ENCODE peak calls at places on chromosomes 2 and 18, in five cellular contexts. S is hepatocyte; A is K562; J is brain microvascular endothelial cell; I is activated CD8-positive, alpha-beta T cell treated with anti-CD3 and anti-CD28 coated beads for 36 hours. E is an unnamed sample.

GRCh38 chr2:230797515-230798495 is 66.9 kb upstream of the ITM2C start:
- DNase-seq in S (no peak), A (peak), J (peak), I (peak), E (peak)

GRCh38 chr2:128307595-128307994 is 11.1 kb downstream of the HS6ST1 start:
- DNase-seq in S (no peak), A (no peak), J (no peak), I (no peak), E (no peak)

GRCh38 chr2:54767921-54768320 is 44.5 kb downstream of the EML6 start:
- DNase-seq in S (no peak), A (no peak), J (peak), I (no peak), E (peak)

GRCh38 chr18:12074734-12075133 is 18.9 kb upstream of the ANKRD62 start:
- DNase-seq in S (no peak), A (peak), J (peak), I (no peak), E (no peak)

GRCh38 chr2:234447189-234447588 is 49.7 kb downstream of the ARL4C start:
- DNase-seq in S (no peak), A (no peak), J (no peak), I (no peak), E (no peak)

GRCh38 chr2:88690591-88691338 is 708 bp upstream of the RPIA start:
- DNase-seq in S (peak), A (peak), J (no peak), I (peak), E (peak)

GRCh38 chr2:236644502-236644911 is 74.9 kb downstream of the ACKR3 start:
- DNase-seq in S (no peak), A (no peak), J (no peak), I (peak), E (no peak)

GRCh38 chr18:43780782-43781340 is 503.6 kb upstream of the SYT4 start:
- DNase-seq in S (peak), A (no peak), J (peak), I (no peak), E (no peak)

GRCh38 chr18:42339324-42339723 is 384.3 kb downstream of the PIK3C3 start:
- DNase-seq in S (peak), A (no peak), J (no peak), I (no peak), E (no peak)

GRCh38 chr18:49052891-49053644 is 102.3 kb upstream of the SMAD7 start:
- DNase-seq in S (no peak), A (no peak), J (peak), I (peak), E (no peak)

GRCh38 chr2:101380376-101380775 is 6.9 kb downstream of the CREG2 start:
- DNase-seq in S (no peak), A (no peak), J (peak), I (no peak), E (no peak)

GRCh38 chr2:119760876-119761275 is 1.2 kb downstream of the PTPN4 start:
- DNase-seq in S (peak), A (peak), J (no peak), I (no peak), E (peak)

GRCh38 chr2:142973822-142974207 is 96.4 kb downstream of the KYNU start:
- DNase-seq in S (no peak), A (no peak), J (no peak), I (no peak), E (no peak)

DNA sequence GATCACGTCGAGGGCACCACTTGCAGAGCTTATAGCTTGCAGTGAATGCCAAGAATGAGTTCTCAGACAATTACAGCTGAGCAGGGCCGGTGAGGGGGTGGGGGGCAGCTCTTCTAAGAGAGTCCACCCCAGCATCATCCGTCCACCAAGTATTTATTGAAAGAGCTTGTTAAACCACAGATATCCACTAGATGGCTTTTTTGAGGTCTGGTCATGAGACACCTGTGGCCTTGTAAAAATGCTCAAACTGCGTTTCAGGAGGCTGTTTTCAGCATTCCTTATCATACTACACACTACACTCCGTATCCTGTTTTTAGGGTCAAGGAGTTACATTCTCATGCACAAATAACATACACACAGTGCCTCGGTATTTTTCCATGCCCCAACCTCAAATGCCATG is 51.5 kb downstream of the DNAJC10 start:
- DNase-seq in S (peak), A (peak), J (peak), I (no peak), E (peak)
- TF ChIP-seq CTCF in S (peak), A (peak), J (peak), I (peak), E (peak)

DNA sequence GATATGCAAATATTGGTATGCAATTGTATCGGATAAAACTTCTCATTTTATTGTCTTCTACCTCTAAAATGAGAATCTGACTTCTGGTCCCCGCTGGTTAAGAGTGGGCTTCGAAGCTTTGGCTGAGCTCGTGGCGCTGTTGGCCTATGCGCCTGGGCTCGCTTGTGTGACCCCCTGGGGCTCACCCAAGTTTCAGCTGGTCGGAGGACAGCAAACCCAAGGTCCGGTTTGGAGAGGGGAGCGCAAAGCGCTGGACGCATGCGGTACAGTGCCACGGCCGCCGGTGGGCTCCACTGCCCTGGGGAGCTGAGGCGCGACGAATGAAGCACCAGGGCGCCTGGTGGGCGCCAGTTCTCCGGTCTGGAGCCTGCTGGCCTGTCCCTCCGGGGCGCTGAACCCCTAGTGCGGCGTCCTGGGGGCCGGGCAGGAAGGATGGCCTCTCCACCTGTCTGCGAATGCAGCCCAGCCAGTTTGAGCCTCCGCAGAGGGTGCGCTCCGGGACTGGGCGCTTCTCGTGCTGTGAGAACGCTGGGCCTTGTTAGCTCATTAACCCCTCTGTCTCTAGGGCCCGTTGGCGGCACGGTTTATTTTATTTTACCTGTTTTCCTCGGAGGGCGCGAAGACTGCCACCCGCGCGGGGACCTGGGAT is 10.3 kb downstream of the MEIS1 start:
- DNase-seq in S (peak), A (no peak), J (no peak), I (no peak), E (no peak)
- TF ChIP-seq CTCF in S (peak), A (no peak), J (peak), I (no peak), E (no peak)

GRCh38 chr2:126972272-126972626 is 73.6 kb downstream of the TEX51 start:
- DNase-seq in S (no peak), A (no peak), J (no peak), I (no peak), E (no peak)
- TF ChIP-seq CTCF in S (no peak), A (no peak), J (no peak), I (peak), E (no peak)

GRCh38 chr2:34738691-34739090 is 1139.6 kb upstream of the FAM98A start:
- DNase-seq in S (no peak), A (no peak), J (no peak), I (no peak), E (no peak)
- TF ChIP-seq CTCF in S (peak), A (no peak), J (no peak), I (no peak), E (no peak)

GRCh38 chr2:3805120-3805519 is 101.7 kb downstream of the DCDC2C start:
- DNase-seq in S (peak), A (peak), J (peak), I (peak), E (no peak)
- TF ChIP-seq CTCF in S (peak), A (peak), J (peak), I (no peak), E (no peak)